ENCODE peak calls at places on chromosomes 12 and 14, in four cellular contexts. V is K562, O is HepG2, W is GM12878. T is an unnamed sample.

GRCh38 chr14:70213721-70214282 is 25.1 kb upstream of the SLC8A3 start:
- DNase-seq in V (no peak), W (no peak), O (no peak), T (no peak)

GRCh38 chr14:92531151-92531873 is 17.7 kb downstream of the RIN3 start:
- DNase-seq in V (no peak), W (no peak), O (no peak), T (no peak)

GRCh38 chr12:132940071-132940719 is 15.9 kb downstream of the ZNF605 start:
- DNase-seq in O (no peak), W (no peak), V (no peak), T (no peak)

GRCh38 chr14:81942071-81942470 is 408.4 kb upstream of the SEL1L start:
- DNase-seq in O (no peak), W (no peak), V (no peak), T (no peak)

GRCh38 chr12:32084017-32084688 is 22.5 kb upstream of the BICD1 start:
- DNase-seq in W (no peak), O (no peak), V (no peak), T (no peak)

GRCh38 chr14:68982581-68982980 is 3.5 kb upstream of the ACTN1 start:
- DNase-seq in V (no peak), W (no peak), O (no peak), T (no peak)

GRCh38 chr12:31715283-31715825 is 13.5 kb downstream of the AMN1 start:
- DNase-seq in V (peak; percentile 94), W (peak; percentile 77), O (peak; percentile 76), T (no peak)

GRCh38 chr14:55599250-55599879 is 19.4 kb downstream of the KTN1 start:
- DNase-seq in V (peak; percentile 56), O (peak; percentile 93), W (no peak), T (no peak)

GRCh38 chr12:46660719-46661118 is 165.1 kb downstream of the SLC38A4 start:
- DNase-seq in O (no peak), V (no peak), W (no peak), T (no peak)

GRCh38 chr12:9344540-9344939 is 136.3 kb upstream of the PZP start:
- DNase-seq in W (no peak), V (no peak), O (no peak), T (no peak)

GRCh38 chr14:74933925-74934435 is 10.9 kb upstream of the RPS6KL1 start:
- DNase-seq in W (no peak), V (no peak), O (no peak), T (no peak)

GRCh38 chr12:89663577-89664357 is 44.9 kb downstream of the ATP2B1 start:
- DNase-seq in V (peak; percentile 68), W (peak; percentile 37), O (no peak), T (no peak)

GRCh38 chr12:58106185-58106584 is 164.8 kb downstream of the ATP23 start:
- DNase-seq in O (no peak), W (no peak), V (no peak), T (no peak)

GRCh38 chr12:95700316-95700785 is 90.2 kb downstream of the NTN4 start:
- DNase-seq in W (peak; percentile 83), O (no peak), V (no peak), T (no peak)

GRCh38 chr12:109795023-109795422 is 38.2 kb downstream of the TRPV4 start:
- DNase-seq in W (no peak), V (no peak), O (no peak), T (no peak)
- TF ChIP-seq BHLHE40 in W (no peak), V (no peak), O (no peak), T (no peak)

GRCh38 chr12:47808049-47808448 is 11.7 kb downstream of the HDAC7 start:
- DNase-seq in O (no peak), W (peak; percentile 43), V (peak; percentile 64), T (no peak)
- TF ChIP-seq TARDBP in O (no peak), W (no peak), V (no peak), T (no peak)

GRCh38 chr12:50089730-50090129 is 4.6 kb downstream of the SMARCD1 start:
- DNase-seq in O (no peak), V (no peak), W (no peak), T (no peak)

GRCh38 chr12:50087159-50087558 is 2.0 kb downstream of the SMARCD1 start:
- DNase-seq in O (no peak), V (no peak), W (no peak), T (no peak)

GRCh38 chr12:50088577-50089335 is 3.6 kb downstream of the SMARCD1 start:
- DNase-seq in O (peak; percentile 68), W (peak; percentile 37), V (peak; percentile 73), T (peak; percentile 59)

GRCh38 chr12:50086148-50086547 is 1.0 kb downstream of the SMARCD1 start:
- DNase-seq in W (no peak), V (no peak), O (no peak), T (no peak)

GRCh38 chr12:50087995-50088394 is 2.9 kb downstream of the SMARCD1 start:
- DNase-seq in W (no peak), V (no peak), O (peak; percentile 70), T (no peak)
- TF ChIP-seq SP1 in W (no peak), V (no peak), O (no peak), T (no peak)

GRCh38 chr14:35403397-35404245 is 928 bp downstream of the NFKBIA start:
- DNase-seq in O (peak; percentile 98), V (peak; percentile 91), W (no peak), T (peak; percentile 86)
- TF ChIP-seq BHLHE40 in O (no peak), V (no peak), W (no peak), T (no peak)

DNA sequence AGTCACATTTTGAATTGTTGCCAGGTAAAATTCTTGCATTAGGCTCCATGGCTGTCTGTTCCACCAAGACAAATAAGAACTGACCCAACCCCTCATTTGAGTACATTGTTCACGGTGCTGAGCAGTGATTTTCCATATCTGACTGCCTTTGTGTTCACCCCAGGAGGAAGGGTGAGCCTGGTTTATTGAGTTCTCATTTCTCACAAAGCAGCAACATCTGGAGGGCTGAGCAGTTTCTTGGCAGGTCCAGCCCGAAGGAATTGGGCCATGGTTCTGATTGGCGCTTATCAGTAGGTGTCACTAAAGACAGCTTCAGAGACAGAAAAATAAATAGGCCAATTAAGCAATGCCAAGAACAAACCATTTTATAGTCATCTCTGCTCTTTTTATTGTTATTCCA is 149.0 kb downstream of the BMP4 start:
- DNase-seq in W (no peak), V (no peak), O (peak; percentile 8), T (no peak)
- TF ChIP-seq TARDBP in W (no peak), V (no peak), O (no peak), T (no peak)

GRCh38 chr12:69099201-69099837 is 140.1 kb upstream of the CPSF6 start:
- DNase-seq in W (no peak), V (peak; percentile 11), O (no peak), T (no peak)

GRCh38 chr12:69094606-69095216 is 144.7 kb upstream of the CPSF6 start:
- DNase-seq in W (no peak), V (no peak), O (no peak), T (no peak)

GRCh38 chr12:69095765-69096477 is 143.4 kb upstream of the CPSF6 start:
- DNase-seq in W (no peak), O (no peak), V (peak; percentile 3), T (no peak)

GRCh38 chr12:69096669-69097364 is 142.6 kb upstream of the CPSF6 start:
- DNase-seq in W (no peak), V (no peak), O (no peak), T (no peak)

GRCh38 chr12:69097619-69098368 is 141.6 kb upstream of the CPSF6 start:
- DNase-seq in W (no peak), V (no peak), O (no peak), T (no peak)
- TF ChIP-seq SP1 in W (no peak), V (no peak), O (no peak), T (no peak)

GRCh38 chr12:120327593-120327992 is at the start of gene PLA2G1B:
- DNase-seq in V (no peak), O (peak; percentile 44), W (no peak), T (no peak)

GRCh38 chr12:120323772-120324171 is 3.8 kb downstream of the PLA2G1B start:
- DNase-seq in W (no peak), V (no peak), O (no peak), T (no peak)

GRCh38 chr12:120328228-120328627 is 649 bp upstream of the PLA2G1B start:
- DNase-seq in V (no peak), O (no peak), W (no peak), T (no peak)

GRCh38 chr12:120321382-120322202 is 6.0 kb downstream of the PLA2G1B start:
- DNase-seq in V (no peak), W (no peak), O (peak; percentile 92), T (no peak)

DNA sequence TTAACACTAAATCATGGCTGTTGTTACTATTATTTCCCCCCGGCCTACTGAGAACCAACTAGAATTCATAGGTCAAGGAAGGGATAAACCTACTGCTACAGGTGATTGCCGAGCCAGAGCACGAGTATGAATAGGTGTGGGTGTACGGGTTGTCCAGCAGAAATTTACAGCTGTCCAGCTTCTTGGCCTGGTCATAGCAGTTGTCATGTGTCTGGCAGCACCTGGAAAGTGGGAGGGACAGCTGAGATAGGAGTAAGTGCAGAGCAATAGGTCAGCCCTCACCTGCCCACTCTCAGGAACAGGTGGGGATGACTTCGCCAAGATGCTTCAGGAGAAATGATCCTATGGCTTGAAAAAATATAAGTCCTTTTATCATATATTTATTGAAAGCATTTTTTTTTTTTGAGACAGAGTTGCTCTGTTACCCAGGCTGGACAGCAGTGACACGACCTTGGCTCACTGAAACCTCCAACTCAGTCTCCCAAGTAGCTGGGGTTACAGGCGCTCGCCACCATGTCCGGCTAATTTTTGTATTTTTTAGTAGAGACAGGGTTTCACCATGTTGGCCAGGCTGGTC is 2.6 kb downstream of the PLA2G1B start:
- DNase-seq in V (no peak), O (no peak), W (no peak), T (no peak)
- TF ChIP-seq BHLHE40 in V (no peak), O (no peak), W (no peak), T (no peak)

T was measured in HEK293T.